ENCODE peak calls at places on chromosomes 7 and 10, in four cellular contexts. One of them, this sample, is unnamed.

GRCh38 chr7:24980695-24981543 is 941 bp upstream of the OSBPL3 start:
- DNase-seq in H1: no peak
- DNase-seq in mesendoderm: peak
- DNase-seq in IMR-90: peak
- DNase-seq in this sample: peak

GRCh38 chr7:123961731-123962130 is 36.7 kb downstream of the SPAM1 start:
- DNase-seq in mesendoderm: no peak
- DNase-seq in H1: no peak
- DNase-seq in IMR-90: no peak
- DNase-seq in this sample: no peak

GRCh38 chr7:20302866-20303265 is 27.8 kb upstream of the ITGB8 start:
- DNase-seq in mesendoderm: no peak
- DNase-seq in IMR-90: no peak
- DNase-seq in H1: no peak
- DNase-seq in this sample: no peak

GRCh38 chr7:97015787-97016391 is 8.7 kb downstream of the DLX5 start:
- DNase-seq in H1: no peak
- DNase-seq in mesendoderm: no peak
- DNase-seq in IMR-90: no peak
- DNase-seq in this sample: no peak

GRCh38 chr7:130493275-130493868 is 1.5 kb downstream of the MEST start:
- DNase-seq in mesendoderm: no peak
- DNase-seq in H1: no peak
- DNase-seq in IMR-90: peak
- DNase-seq in this sample: no peak

GRCh38 chr7:119452401-119452800 is 820.6 kb upstream of the KCND2 start:
- DNase-seq in IMR-90: no peak
- DNase-seq in mesendoderm: no peak
- DNase-seq in H1: no peak
- DNase-seq in this sample: no peak

GRCh38 chr7:112080441-112080840 is 125.8 kb downstream of the DOCK4 start:
- DNase-seq in H1: no peak
- DNase-seq in IMR-90: peak
- DNase-seq in mesendoderm: peak
- DNase-seq in this sample: no peak

GRCh38 chr7:144830024-144830785 is 5.6 kb downstream of the TPK1 start:
- DNase-seq in IMR-90: no peak
- DNase-seq in H1: no peak
- DNase-seq in mesendoderm: no peak
- DNase-seq in this sample: no peak

GRCh38 chr10:52099026-52099600 is 215.0 kb upstream of the DKK1 start:
- DNase-seq in IMR-90: no peak
- DNase-seq in H1: no peak
- DNase-seq in mesendoderm: no peak
- DNase-seq in this sample: no peak

GRCh38 chr10:127013251-127013656 is 108.0 kb downstream of the DOCK1 start:
- DNase-seq in IMR-90: no peak
- DNase-seq in H1: no peak
- DNase-seq in mesendoderm: peak
- DNase-seq in this sample: no peak

GRCh38 chr7:130865408-130866236 is 131.6 kb upstream of the KLF14 start:
- DNase-seq in IMR-90: peak
- DNase-seq in mesendoderm: peak
- DNase-seq in H1: no peak
- DNase-seq in this sample: no peak

GRCh38 chr7:137962491-137962874 is 39.4 kb downstream of the CREB3L2 start:
- DNase-seq in mesendoderm: no peak
- DNase-seq in H1: no peak
- DNase-seq in IMR-90: no peak
- DNase-seq in this sample: no peak

GRCh38 chr10:32103721-32104120 is 47.5 kb upstream of the KIF5B start:
- DNase-seq in H1: no peak
- DNase-seq in IMR-90: no peak
- DNase-seq in mesendoderm: no peak
- DNase-seq in this sample: no peak

GRCh38 chr10:32109603-32110002 is 53.4 kb upstream of the KIF5B start:
- DNase-seq in H1: no peak
- DNase-seq in mesendoderm: no peak
- DNase-seq in IMR-90: no peak
- DNase-seq in this sample: peak

GRCh38 chr10:32104622-32105509 is 48.6 kb upstream of the KIF5B start:
- DNase-seq in H1: no peak
- DNase-seq in mesendoderm: no peak
- DNase-seq in IMR-90: peak
- DNase-seq in this sample: no peak

GRCh38 chr10:32105782-32106382 is 49.7 kb upstream of the KIF5B start:
- DNase-seq in IMR-90: no peak
- DNase-seq in mesendoderm: no peak
- DNase-seq in H1: no peak
- DNase-seq in this sample: no peak

DNA sequence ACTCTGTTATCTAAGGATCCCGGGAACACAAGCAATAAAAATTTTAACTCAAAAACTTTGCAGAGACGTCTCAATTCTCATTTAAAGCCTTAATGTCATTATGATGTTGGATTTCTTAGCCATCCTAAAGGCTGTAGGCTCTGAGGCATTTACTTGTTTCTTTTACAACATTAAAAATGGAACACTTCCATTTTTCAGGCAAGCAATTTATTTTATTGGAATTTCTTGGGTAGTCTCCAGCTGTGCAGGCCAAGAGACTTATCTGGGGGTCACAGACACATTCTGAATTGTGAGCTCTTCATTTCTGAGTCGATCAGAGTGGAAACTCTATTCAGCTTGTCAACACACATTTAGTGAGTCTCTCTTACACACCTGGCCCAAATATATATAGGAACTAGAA is 48.0 kb upstream of the KIF5B start:
- DNase-seq in mesendoderm: no peak
- DNase-seq in IMR-90: no peak
- DNase-seq in H1: no peak
- DNase-seq in this sample: no peak
- H4K5ac ChIP-seq in mesendoderm: no peak
- H4K5ac ChIP-seq in IMR-90: no peak
- H4K5ac ChIP-seq in H1: no peak
- H4K5ac ChIP-seq in this sample: no peak

GRCh38 chr10:18134509-18134908 is 5.7 kb upstream of the CACNB2 start:
- DNase-seq in IMR-90: no peak
- DNase-seq in H1: no peak
- DNase-seq in mesendoderm: no peak
- DNase-seq in this sample: no peak
- H4K5ac ChIP-seq in IMR-90: no peak
- H4K5ac ChIP-seq in H1: no peak
- H4K5ac ChIP-seq in mesendoderm: no peak
- H4K5ac ChIP-seq in this sample: no peak

GRCh38 chr10:123637326-123637880 is 28.8 kb upstream of the GPR26 start:
- DNase-seq in H1: no peak
- DNase-seq in IMR-90: no peak
- DNase-seq in mesendoderm: no peak
- DNase-seq in this sample: no peak

GRCh38 chr10:123642293-123642692 is 23.9 kb upstream of the GPR26 start:
- DNase-seq in mesendoderm: no peak
- DNase-seq in H1: no peak
- DNase-seq in IMR-90: no peak
- DNase-seq in this sample: peak

GRCh38 chr10:123639131-123639530 is 27.0 kb upstream of the GPR26 start:
- DNase-seq in H1: no peak
- DNase-seq in mesendoderm: no peak
- DNase-seq in IMR-90: no peak
- DNase-seq in this sample: peak

GRCh38 chr10:123642697-123643096 is 23.5 kb upstream of the GPR26 start:
- DNase-seq in mesendoderm: peak
- DNase-seq in H1: no peak
- DNase-seq in IMR-90: no peak
- DNase-seq in this sample: peak

DNA sequence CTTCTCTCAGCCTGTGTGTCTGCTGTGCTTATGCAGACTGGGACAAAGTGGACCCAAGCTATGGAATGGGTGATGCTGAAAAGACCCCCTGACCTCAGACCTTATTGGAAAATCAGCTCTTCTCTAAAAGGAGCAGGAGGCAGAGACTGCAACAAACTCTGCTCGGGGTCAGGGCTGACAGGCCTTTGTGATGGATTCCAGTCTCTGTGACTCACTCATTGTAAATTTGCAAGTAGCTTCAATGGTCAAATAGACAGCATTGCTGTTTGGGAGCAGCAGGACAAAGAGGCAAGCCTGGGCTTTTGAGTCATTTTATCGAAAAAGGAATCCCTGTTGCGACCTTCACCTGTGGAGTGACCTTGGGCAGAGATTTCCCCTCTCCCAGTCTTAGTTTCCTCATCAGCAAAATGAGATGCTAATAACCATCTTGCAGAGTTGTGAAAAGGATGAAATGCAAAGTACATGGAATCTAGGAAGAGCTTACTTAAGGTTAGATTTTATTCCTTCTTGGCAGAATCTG is 26.1 kb upstream of the GPR26 start:
- DNase-seq in IMR-90: no peak
- DNase-seq in mesendoderm: peak
- DNase-seq in H1: no peak
- DNase-seq in this sample: peak
- H4K5ac ChIP-seq in IMR-90: no peak
- H4K5ac ChIP-seq in mesendoderm: no peak
- H4K5ac ChIP-seq in H1: no peak
- H4K5ac ChIP-seq in this sample: no peak

GRCh38 chr7:122802211-122802833 is 83.9 kb downstream of the CADPS2 start:
- DNase-seq in mesendoderm: peak
- DNase-seq in H1: no peak
- DNase-seq in IMR-90: no peak
- DNase-seq in this sample: peak
- H4K5ac ChIP-seq in mesendoderm: no peak
- H4K5ac ChIP-seq in H1: no peak
- H4K5ac ChIP-seq in IMR-90: no peak
- H4K5ac ChIP-seq in this sample: no peak

GRCh38 chr10:34216348-34216908 is 598.7 kb downstream of the PARD3 start:
- DNase-seq in IMR-90: peak
- DNase-seq in H1: no peak
- DNase-seq in mesendoderm: no peak
- DNase-seq in this sample: no peak

GRCh38 chr10:34217524-34217923 is 597.6 kb downstream of the PARD3 start:
- DNase-seq in H1: no peak
- DNase-seq in mesendoderm: no peak
- DNase-seq in IMR-90: no peak
- DNase-seq in this sample: no peak

GRCh38 chr10:34213193-34213804 is 601.8 kb downstream of the PARD3 start:
- DNase-seq in mesendoderm: peak
- DNase-seq in IMR-90: no peak
- DNase-seq in H1: no peak
- DNase-seq in this sample: no peak

DNA sequence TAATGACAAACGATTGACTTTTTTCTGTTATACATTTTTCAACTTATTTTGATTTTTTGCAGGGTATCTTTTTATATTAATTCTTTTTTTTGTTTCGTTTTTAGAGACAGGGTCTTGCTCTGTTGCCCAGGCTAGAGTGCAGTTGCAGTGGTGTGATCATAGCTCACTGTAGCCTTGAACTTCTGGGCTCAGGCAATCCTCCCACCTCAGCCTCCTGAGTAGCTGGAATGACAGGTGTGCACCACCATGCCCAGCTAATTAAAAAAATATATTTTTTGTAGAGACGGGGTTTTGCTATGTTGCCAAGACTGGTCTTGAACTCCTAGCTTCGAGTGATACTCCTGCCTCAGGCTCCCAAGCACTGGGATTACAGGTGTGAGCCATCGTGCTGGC is 601.3 kb downstream of the PARD3 start:
- DNase-seq in IMR-90: no peak
- DNase-seq in mesendoderm: no peak
- DNase-seq in H1: no peak
- DNase-seq in this sample: no peak
- H4K5ac ChIP-seq in IMR-90: no peak
- H4K5ac ChIP-seq in mesendoderm: no peak
- H4K5ac ChIP-seq in H1: no peak
- H4K5ac ChIP-seq in this sample: no peak

GRCh38 chr10:72423426-72423825 is 68.7 kb upstream of the DNAJB12 start:
- DNase-seq in IMR-90: no peak
- DNase-seq in mesendoderm: no peak
- DNase-seq in H1: no peak
- DNase-seq in this sample: no peak

GRCh38 chr10:72425133-72425532 is 70.4 kb upstream of the DNAJB12 start:
- DNase-seq in H1: no peak
- DNase-seq in IMR-90: no peak
- DNase-seq in mesendoderm: no peak
- DNase-seq in this sample: no peak

GRCh38 chr10:72421895-72422540 is 67.3 kb upstream of the DNAJB12 start:
- DNase-seq in mesendoderm: peak
- DNase-seq in H1: no peak
- DNase-seq in IMR-90: no peak
- DNase-seq in this sample: peak

GRCh38 chr10:72426982-72427381 is 72.3 kb upstream of the DNAJB12 start:
- DNase-seq in mesendoderm: peak
- DNase-seq in IMR-90: no peak
- DNase-seq in H1: no peak
- DNase-seq in this sample: peak

DNA sequence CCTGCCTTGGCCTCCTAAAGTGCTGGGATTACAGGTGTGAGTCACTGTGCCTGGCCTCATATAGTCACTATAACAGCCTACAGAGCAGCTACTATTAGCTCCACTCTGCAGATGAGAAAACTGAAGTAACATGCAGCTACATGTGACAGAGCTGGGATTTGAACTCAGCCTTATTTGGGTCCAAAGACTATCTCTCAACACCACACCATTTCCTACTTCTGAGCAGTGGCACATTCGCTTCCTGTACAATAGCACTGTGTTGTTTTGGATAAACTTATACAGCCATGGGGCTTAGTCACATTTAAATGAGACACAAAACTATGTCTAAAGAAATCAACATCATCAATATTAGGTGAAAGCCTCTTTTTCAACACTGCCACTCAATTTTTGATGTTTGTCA is 69.8 kb upstream of the DNAJB12 start:
- DNase-seq in IMR-90: no peak
- DNase-seq in mesendoderm: no peak
- DNase-seq in H1: no peak
- DNase-seq in this sample: no peak
- H4K5ac ChIP-seq in IMR-90: no peak
- H4K5ac ChIP-seq in mesendoderm: no peak
- H4K5ac ChIP-seq in H1: no peak
- H4K5ac ChIP-seq in this sample: no peak

This sample was measured in H9.